ENCODE peak calls at places on chromosomes 13 and 19, in nine cellular contexts. One of them, this sample, is unnamed.

GRCh38 chr19:55600336-55601028 is 394 bp downstream of the ZNF524 start:
- DNase-seq in breast epithelium: no peak
- DNase-seq in PC-9: no peak
- DNase-seq in cardiac fibroblast: no peak
- DNase-seq in IMR-90: peak
- DNase-seq in right lobe of liver: no peak
- DNase-seq in ovary: peak
- DNase-seq in tibial nerve: no peak
- DNase-seq in astrocyte of the spinal cord: peak
- DNase-seq in this sample: no peak

GRCh38 chr19:27733551-27734266 is 1479.2 kb downstream of the UQCRFS1 start:
- DNase-seq in breast epithelium: no peak
- DNase-seq in PC-9: no peak
- DNase-seq in cardiac fibroblast: no peak
- DNase-seq in IMR-90: no peak
- DNase-seq in right lobe of liver: no peak
- DNase-seq in ovary: no peak
- DNase-seq in tibial nerve: no peak
- DNase-seq in astrocyte of the spinal cord: no peak
- DNase-seq in this sample: no peak

GRCh38 chr19:49114630-49115363 is 627 bp downstream of the LIN7B start:
- DNase-seq in breast epithelium: no peak
- DNase-seq in PC-9: no peak
- DNase-seq in cardiac fibroblast: peak
- DNase-seq in IMR-90: peak
- DNase-seq in right lobe of liver: peak
- DNase-seq in ovary: peak
- DNase-seq in tibial nerve: peak
- DNase-seq in astrocyte of the spinal cord: peak
- DNase-seq in this sample: peak

GRCh38 chr19:55644191-55644833 is 863 bp downstream of the ZNF581 start:
- DNase-seq in breast epithelium: no peak
- DNase-seq in PC-9: no peak
- DNase-seq in cardiac fibroblast: no peak
- DNase-seq in IMR-90: no peak
- DNase-seq in right lobe of liver: no peak
- DNase-seq in ovary: no peak
- DNase-seq in tibial nerve: no peak
- DNase-seq in astrocyte of the spinal cord: no peak
- DNase-seq in this sample: no peak

GRCh38 chr13:66661336-66661735 is 568.8 kb downstream of the PCDH9 start:
- DNase-seq in breast epithelium: no peak
- DNase-seq in PC-9: no peak
- DNase-seq in cardiac fibroblast: no peak
- DNase-seq in IMR-90: no peak
- DNase-seq in right lobe of liver: no peak
- DNase-seq in ovary: no peak
- DNase-seq in tibial nerve: no peak
- DNase-seq in astrocyte of the spinal cord: no peak
- DNase-seq in this sample: no peak

GRCh38 chr19:35925501-35925900 is 10.7 kb upstream of the LRFN3 start:
- DNase-seq in breast epithelium: no peak
- DNase-seq in PC-9: no peak
- DNase-seq in cardiac fibroblast: no peak
- DNase-seq in IMR-90: no peak
- DNase-seq in right lobe of liver: no peak
- DNase-seq in ovary: no peak
- DNase-seq in tibial nerve: no peak
- DNase-seq in astrocyte of the spinal cord: no peak
- DNase-seq in this sample: no peak

GRCh38 chr19:4057913-4058695 is 8.6 kb downstream of the ZBTB7A start:
- DNase-seq in breast epithelium: peak
- DNase-seq in PC-9: peak
- DNase-seq in cardiac fibroblast: peak
- DNase-seq in IMR-90: peak
- DNase-seq in right lobe of liver: peak
- DNase-seq in ovary: peak
- DNase-seq in tibial nerve: peak
- DNase-seq in astrocyte of the spinal cord: peak
- DNase-seq in this sample: peak

GRCh38 chr19:12350185-12350889 is 15.1 kb downstream of the ZNF442 start:
- DNase-seq in breast epithelium: no peak
- DNase-seq in PC-9: no peak
- DNase-seq in cardiac fibroblast: no peak
- DNase-seq in IMR-90: no peak
- DNase-seq in right lobe of liver: no peak
- DNase-seq in ovary: no peak
- DNase-seq in tibial nerve: no peak
- DNase-seq in astrocyte of the spinal cord: no peak
- DNase-seq in this sample: no peak

GRCh38 chr19:51796195-51796679 is 1.3 kb downstream of the FPR3 start:
- DNase-seq in breast epithelium: no peak
- DNase-seq in PC-9: no peak
- DNase-seq in cardiac fibroblast: no peak
- DNase-seq in IMR-90: no peak
- DNase-seq in right lobe of liver: no peak
- DNase-seq in ovary: no peak
- DNase-seq in tibial nerve: no peak
- DNase-seq in astrocyte of the spinal cord: no peak
- DNase-seq in this sample: no peak

GRCh38 chr13:47747901-47748300 is 253.2 kb downstream of the SUCLA2 start:
- DNase-seq in breast epithelium: no peak
- DNase-seq in PC-9: no peak
- DNase-seq in cardiac fibroblast: no peak
- DNase-seq in IMR-90: no peak
- DNase-seq in right lobe of liver: no peak
- DNase-seq in ovary: no peak
- DNase-seq in tibial nerve: no peak
- DNase-seq in astrocyte of the spinal cord: no peak
- DNase-seq in this sample: no peak

GRCh38 chr19:49331616-49332055 is 3.6 kb upstream of the CD37 start:
- DNase-seq in breast epithelium: no peak
- DNase-seq in PC-9: peak
- DNase-seq in cardiac fibroblast: peak
- DNase-seq in IMR-90: peak
- DNase-seq in right lobe of liver: peak
- DNase-seq in ovary: no peak
- DNase-seq in tibial nerve: no peak
- DNase-seq in astrocyte of the spinal cord: peak
- DNase-seq in this sample: peak

DNA sequence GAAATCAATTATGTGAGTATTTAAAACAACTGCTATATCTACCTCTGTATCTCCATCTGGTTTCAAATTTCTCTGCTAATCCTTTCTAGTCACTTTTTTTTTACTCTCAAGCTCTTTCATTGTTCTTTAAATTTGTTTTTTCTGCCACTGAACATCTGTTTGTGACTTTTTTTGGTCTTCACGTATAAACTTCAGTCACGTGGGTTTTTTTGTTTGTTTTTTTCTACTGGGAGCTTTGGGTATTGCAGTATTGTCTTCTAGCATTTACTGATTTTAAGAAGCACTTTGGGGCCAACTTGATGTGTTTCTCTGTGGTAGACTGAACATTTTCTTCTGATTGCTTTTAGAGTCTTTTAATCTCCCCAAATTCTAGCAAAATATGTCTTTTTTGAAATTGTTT is 262.6 kb upstream of the RXFP2 start:
- DNase-seq in breast epithelium: no peak
- DNase-seq in PC-9: no peak
- DNase-seq in cardiac fibroblast: peak
- DNase-seq in IMR-90: no peak
- DNase-seq in right lobe of liver: no peak
- DNase-seq in ovary: no peak
- DNase-seq in tibial nerve: no peak
- DNase-seq in astrocyte of the spinal cord: peak
- DNase-seq in this sample: peak
- TF ChIP-seq CTCF in breast epithelium: no peak
- TF ChIP-seq CTCF in PC-9: no peak
- TF ChIP-seq CTCF in cardiac fibroblast: peak
- TF ChIP-seq CTCF in IMR-90: no peak
- TF ChIP-seq CTCF in right lobe of liver: no peak
- TF ChIP-seq CTCF in ovary: no peak
- TF ChIP-seq CTCF in tibial nerve: no peak
- TF ChIP-seq CTCF in astrocyte of the spinal cord: no peak
- TF ChIP-seq CTCF in this sample: no peak

GRCh38 chr13:59425211-59425721 is 738.5 kb downstream of the DIAPH3 start:
- DNase-seq in breast epithelium: no peak
- DNase-seq in PC-9: no peak
- DNase-seq in cardiac fibroblast: peak
- DNase-seq in IMR-90: peak
- DNase-seq in right lobe of liver: no peak
- DNase-seq in ovary: no peak
- DNase-seq in tibial nerve: no peak
- DNase-seq in astrocyte of the spinal cord: peak
- DNase-seq in this sample: peak

GRCh38 chr13:59422646-59423045 is 741.1 kb downstream of the DIAPH3 start:
- DNase-seq in breast epithelium: no peak
- DNase-seq in PC-9: no peak
- DNase-seq in cardiac fibroblast: no peak
- DNase-seq in IMR-90: peak
- DNase-seq in right lobe of liver: no peak
- DNase-seq in ovary: no peak
- DNase-seq in tibial nerve: no peak
- DNase-seq in astrocyte of the spinal cord: no peak
- DNase-seq in this sample: peak

GRCh38 chr13:59424661-59425060 is 739.1 kb downstream of the DIAPH3 start:
- DNase-seq in breast epithelium: no peak
- DNase-seq in PC-9: no peak
- DNase-seq in cardiac fibroblast: peak
- DNase-seq in IMR-90: peak
- DNase-seq in right lobe of liver: no peak
- DNase-seq in ovary: no peak
- DNase-seq in tibial nerve: no peak
- DNase-seq in astrocyte of the spinal cord: peak
- DNase-seq in this sample: peak

DNA sequence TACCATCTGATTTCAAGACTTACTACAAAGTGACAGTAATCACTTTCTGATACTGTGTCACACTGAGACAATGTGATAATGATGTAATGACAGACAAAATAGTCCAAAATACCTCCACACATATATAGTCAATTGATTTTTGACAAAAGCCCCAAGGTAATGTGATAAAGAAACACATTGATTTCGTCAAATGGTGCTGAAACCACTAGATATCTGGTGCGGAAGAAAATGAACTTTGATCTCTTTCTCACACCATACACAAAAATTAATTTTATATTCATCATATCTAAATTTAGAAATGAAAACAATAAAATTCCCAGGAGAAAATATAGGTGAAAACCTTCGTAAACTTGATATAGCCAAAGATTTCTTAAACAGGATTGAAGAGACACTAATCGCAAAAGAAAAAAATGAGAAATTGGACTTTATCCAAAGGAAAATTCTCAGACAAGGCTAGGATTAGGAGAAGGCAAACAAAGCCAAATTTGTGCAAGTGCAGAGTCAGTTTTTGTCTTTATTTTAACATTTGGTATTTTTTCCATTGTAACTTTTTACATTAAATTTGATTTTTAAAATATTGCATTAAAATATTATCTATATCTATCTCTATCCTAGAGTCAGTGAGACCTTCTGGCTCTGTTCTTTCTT is 739.9 kb downstream of the DIAPH3 start:
- DNase-seq in breast epithelium: no peak
- DNase-seq in PC-9: no peak
- DNase-seq in cardiac fibroblast: no peak
- DNase-seq in IMR-90: no peak
- DNase-seq in right lobe of liver: no peak
- DNase-seq in ovary: no peak
- DNase-seq in tibial nerve: no peak
- DNase-seq in astrocyte of the spinal cord: no peak
- DNase-seq in this sample: no peak
- H3K4me3 ChIP-seq in breast epithelium: no peak
- H3K4me3 ChIP-seq in PC-9: no peak
- H3K4me3 ChIP-seq in cardiac fibroblast: no peak
- H3K4me3 ChIP-seq in IMR-90: no peak
- H3K4me3 ChIP-seq in right lobe of liver: no peak
- H3K4me3 ChIP-seq in ovary: no peak
- H3K4me3 ChIP-seq in tibial nerve: no peak
- H3K4me3 ChIP-seq in astrocyte of the spinal cord: no peak
- H3K4me3 ChIP-seq in this sample: no peak

GRCh38 chr13:99037756-99038155 is 59.9 kb upstream of the DOCK9 start:
- DNase-seq in breast epithelium: no peak
- DNase-seq in PC-9: no peak
- DNase-seq in cardiac fibroblast: no peak
- DNase-seq in IMR-90: no peak
- DNase-seq in right lobe of liver: no peak
- DNase-seq in ovary: no peak
- DNase-seq in tibial nerve: no peak
- DNase-seq in astrocyte of the spinal cord: no peak
- DNase-seq in this sample: no peak

GRCh38 chr13:99035715-99036114 is 57.9 kb upstream of the DOCK9 start:
- DNase-seq in breast epithelium: no peak
- DNase-seq in PC-9: no peak
- DNase-seq in cardiac fibroblast: no peak
- DNase-seq in IMR-90: no peak
- DNase-seq in right lobe of liver: no peak
- DNase-seq in ovary: no peak
- DNase-seq in tibial nerve: no peak
- DNase-seq in astrocyte of the spinal cord: no peak
- DNase-seq in this sample: no peak

GRCh38 chr13:99031725-99032298 is 53.9 kb upstream of the DOCK9 start:
- DNase-seq in breast epithelium: no peak
- DNase-seq in PC-9: peak
- DNase-seq in cardiac fibroblast: no peak
- DNase-seq in IMR-90: no peak
- DNase-seq in right lobe of liver: no peak
- DNase-seq in ovary: no peak
- DNase-seq in tibial nerve: no peak
- DNase-seq in astrocyte of the spinal cord: no peak
- DNase-seq in this sample: no peak

GRCh38 chr13:99034333-99035085 is 56.6 kb upstream of the DOCK9 start:
- DNase-seq in breast epithelium: no peak
- DNase-seq in PC-9: no peak
- DNase-seq in cardiac fibroblast: no peak
- DNase-seq in IMR-90: no peak
- DNase-seq in right lobe of liver: no peak
- DNase-seq in ovary: no peak
- DNase-seq in tibial nerve: no peak
- DNase-seq in astrocyte of the spinal cord: no peak
- DNase-seq in this sample: no peak

DNA sequence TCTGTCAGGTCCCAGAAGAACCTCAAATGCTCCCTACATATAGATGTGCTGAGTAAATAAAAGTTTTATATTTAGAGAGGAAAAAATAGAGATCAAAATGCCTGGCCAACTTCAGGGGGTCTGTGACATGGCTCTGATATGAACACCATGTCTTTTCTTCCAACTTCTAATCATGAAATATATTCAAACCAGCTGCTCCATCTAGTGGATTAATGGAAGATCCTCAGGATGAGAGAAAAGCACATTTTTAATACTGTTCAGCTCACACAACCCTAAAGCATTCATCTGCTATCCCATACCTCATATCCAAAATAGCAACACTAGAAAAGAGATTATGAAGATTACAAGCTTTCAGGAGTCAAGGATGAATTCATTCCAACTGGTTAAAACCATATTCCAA is 56.0 kb upstream of the DOCK9 start:
- DNase-seq in breast epithelium: no peak
- DNase-seq in PC-9: no peak
- DNase-seq in cardiac fibroblast: peak
- DNase-seq in IMR-90: peak
- DNase-seq in right lobe of liver: no peak
- DNase-seq in ovary: no peak
- DNase-seq in tibial nerve: no peak
- DNase-seq in astrocyte of the spinal cord: peak
- DNase-seq in this sample: peak
- TF ChIP-seq CTCF in breast epithelium: peak
- TF ChIP-seq CTCF in PC-9: peak
- TF ChIP-seq CTCF in cardiac fibroblast: peak
- TF ChIP-seq CTCF in IMR-90: peak
- TF ChIP-seq CTCF in right lobe of liver: peak
- TF ChIP-seq CTCF in ovary: peak
- TF ChIP-seq CTCF in tibial nerve: peak
- TF ChIP-seq CTCF in astrocyte of the spinal cord: peak
- TF ChIP-seq CTCF in this sample: peak

GRCh38 chr19:704447-704741 is 4.3 kb upstream of the PALM start:
- DNase-seq in breast epithelium: no peak
- DNase-seq in PC-9: no peak
- DNase-seq in cardiac fibroblast: no peak
- DNase-seq in IMR-90: no peak
- DNase-seq in right lobe of liver: no peak
- DNase-seq in ovary: no peak
- DNase-seq in tibial nerve: no peak
- DNase-seq in astrocyte of the spinal cord: no peak
- DNase-seq in this sample: no peak
- H3K4me3 ChIP-seq in breast epithelium: peak
- H3K4me3 ChIP-seq in PC-9: no peak
- H3K4me3 ChIP-seq in cardiac fibroblast: no peak
- H3K4me3 ChIP-seq in IMR-90: no peak
- H3K4me3 ChIP-seq in right lobe of liver: no peak
- H3K4me3 ChIP-seq in ovary: no peak
- H3K4me3 ChIP-seq in tibial nerve: no peak
- H3K4me3 ChIP-seq in astrocyte of the spinal cord: no peak
- H3K4me3 ChIP-seq in this sample: no peak

This sample was measured in choroid plexus epithelial cell.